ENCODE peak calls at places on chromosomes 13 and 19, in ten cellular contexts. Z is stimulated activated CD4-positive, alpha-beta T cell treated with anti-CD3 and anti-CD28 coated beads, Interleukin-1b, Interleukin-23, amount 100 ng/mL, for 4 hours; E is foreskin fibroblast; S is fibroblast of the aortic adventitia; T is T-cell; C is NCI-H1930; D is activated CD4-positive, CD25-positive, alpha-beta regulatory T cell treated with anti-CD3 and anti-CD28 coated beads, Interleukin-2, amount 50 U/mL, for 16 hours; Y is activated CD4-positive, alpha-beta T cell treated with anti-CD3 and anti-CD28 coated beads for 48 hours; J is cortex of kidney; U is caudate nucleus. P is an unnamed sample.

GRCh38 chr19:38262585-38263268 is 1.6 kb upstream of the SPINT2 start:
- DNase-seq in S (no peak), Z (no peak), T (no peak), Y (no peak), E (no peak), J (no peak), U (no peak), D (no peak), C (no peak), P (no peak)

GRCh38 chr19:2063824-2064223 is 12.8 kb upstream of the MKNK2 start:
- DNase-seq in T (no peak), Y (no peak), Z (no peak), E (no peak), C (no peak), D (no peak), S (no peak), J (no peak), U (no peak), P (no peak)

GRCh38 chr19:50835103-50835784 is 1.9 kb upstream of the KLK15 start:
- DNase-seq in E (no peak), T (no peak), S (no peak), D (no peak), J (no peak), Y (no peak), C (no peak), Z (no peak), U (no peak), P (no peak)

GRCh38 chr19:33150852-33151518 is 19.1 kb downstream of the WDR88 start:
- DNase-seq in D (no peak), E (no peak), J (no peak), T (no peak), S (no peak), C (no peak), U (no peak), Z (no peak), Y (no peak), P (no peak)

GRCh38 chr13:74870865-74871264 is 611.1 kb downstream of the TBC1D4 start:
- DNase-seq in C (no peak), J (no peak), S (peak; percentile 27), U (no peak), Z (no peak), T (no peak), D (no peak), Y (no peak), E (peak; percentile 52), P (no peak)

GRCh38 chr13:69287050-69287698 is 820.5 kb upstream of the ATXN8OS start:
- DNase-seq in C (no peak), U (no peak), T (no peak), Y (no peak), J (no peak), Z (no peak), E (no peak), S (no peak), D (no peak), P (no peak)

GRCh38 chr13:51576754-51577153 is 7.5 kb upstream of the WDFY2 start:
- DNase-seq in S (no peak), E (no peak), C (no peak), D (no peak), Z (no peak), U (no peak), J (no peak), Y (no peak), T (no peak), P (no peak)

GRCh38 chr19:53953383-53953782 is 9.4 kb upstream of the CACNG8 start:
- DNase-seq in S (no peak), T (no peak), D (no peak), U (no peak), Y (no peak), Z (no peak), J (no peak), C (no peak), E (no peak), P (no peak)

GRCh38 chr13:19589312-19589711 is 28.0 kb upstream of the TPTE2 start:
- DNase-seq in S (no peak), C (no peak), J (no peak), Z (no peak), U (no peak), Y (no peak), D (no peak), T (no peak), E (no peak), P (no peak)

GRCh38 chr19:1668339-1669123 is 16.1 kb upstream of the TCF3 start:
- DNase-seq in E (no peak), S (peak; percentile 21), D (no peak), Y (no peak), T (no peak), C (no peak), U (no peak), Z (peak; percentile 24), J (no peak), P (no peak)

GRCh38 chr19:7618366-7618765 is 11.0 kb downstream of the XAB2 start:
- DNase-seq in J (no peak), S (peak; percentile 8), T (no peak), C (no peak), U (no peak), Y (no peak), D (no peak), Z (no peak), E (no peak), P (no peak)